ENCODE peak calls at places on chromosome 2, in four cellular contexts. M is K562, T is H1, I is HepG2. R is an unnamed sample.

GRCh38 chr2:105746177-105747080 is 1.7 kb downstream of the NCK2 start:
- DNase-seq in M (peak; percentile 33), T (no peak), I (peak; percentile 29), R (no peak)

GRCh38 chr2:12816379-12817306 is 99.9 kb downstream of the TRIB2 start:
- DNase-seq in M (no peak), T (no peak), I (no peak), R (no peak)

GRCh38 chr2:73268831-73269685 is 15.2 kb downstream of the FBXO41 start:
- DNase-seq in M (no peak), T (peak; percentile 51), I (no peak), R (peak; percentile 82)

GRCh38 chr2:108945969-108946368 is 43.1 kb downstream of the EDAR start:
- DNase-seq in M (no peak), T (no peak), I (no peak), R (no peak)

GRCh38 chr2:231241755-231242507 is 43.5 kb downstream of the ARMC9 start:
- DNase-seq in M (no peak), T (no peak), I (no peak), R (no peak)

GRCh38 chr2:46087492-46087891 is 209.7 kb upstream of the EPAS1 start:
- DNase-seq in M (no peak), T (no peak), I (no peak), R (no peak)

GRCh38 chr2:119760876-119761275 is 1.2 kb downstream of the PTPN4 start:
- DNase-seq in M (no peak), T (no peak), I (peak; percentile 22), R (no peak)

GRCh38 chr2:241195506-241196130 is 7.1 kb downstream of the ANO7 start:
- DNase-seq in M (no peak), T (no peak), I (no peak), R (no peak)

GRCh38 chr2:65656152-65656718 is 223.8 kb upstream of the SPRED2 start:
- DNase-seq in M (no peak), T (no peak), I (no peak), R (no peak)

GRCh38 chr2:62119313-62119969 is 76.5 kb upstream of the B3GNT2 start:
- DNase-seq in M (no peak), T (no peak), I (no peak), R (no peak)

GRCh38 chr2:172834881-172835280 is 99.2 kb downstream of the RAPGEF4 start:
- DNase-seq in M (no peak), T (no peak), I (no peak), R (no peak)

GRCh38 chr2:96608459-96609455 is 29.4 kb downstream of the KANSL3 start:
- DNase-seq in M (no peak), T (no peak), I (peak; percentile 40), R (peak; percentile 85)

GRCh38 chr2:9331704-9332103 is 91.6 kb downstream of the ITGB1BP1 start:
- DNase-seq in M (peak; percentile 77), T (no peak), I (no peak), R (no peak)

GRCh38 chr2:9333591-9334171 is 89.6 kb downstream of the ITGB1BP1 start:
- DNase-seq in M (peak; percentile 52), T (peak; percentile 21), I (peak; percentile 84), R (peak; percentile 70)

GRCh38 chr2:9332853-9333245 is 90.5 kb downstream of the ITGB1BP1 start:
- DNase-seq in M (no peak), T (no peak), I (no peak), R (no peak)

GRCh38 chr2:9330639-9331270 is 92.6 kb downstream of the ITGB1BP1 start:
- DNase-seq in M (no peak), T (no peak), I (no peak), R (no peak)

DNA sequence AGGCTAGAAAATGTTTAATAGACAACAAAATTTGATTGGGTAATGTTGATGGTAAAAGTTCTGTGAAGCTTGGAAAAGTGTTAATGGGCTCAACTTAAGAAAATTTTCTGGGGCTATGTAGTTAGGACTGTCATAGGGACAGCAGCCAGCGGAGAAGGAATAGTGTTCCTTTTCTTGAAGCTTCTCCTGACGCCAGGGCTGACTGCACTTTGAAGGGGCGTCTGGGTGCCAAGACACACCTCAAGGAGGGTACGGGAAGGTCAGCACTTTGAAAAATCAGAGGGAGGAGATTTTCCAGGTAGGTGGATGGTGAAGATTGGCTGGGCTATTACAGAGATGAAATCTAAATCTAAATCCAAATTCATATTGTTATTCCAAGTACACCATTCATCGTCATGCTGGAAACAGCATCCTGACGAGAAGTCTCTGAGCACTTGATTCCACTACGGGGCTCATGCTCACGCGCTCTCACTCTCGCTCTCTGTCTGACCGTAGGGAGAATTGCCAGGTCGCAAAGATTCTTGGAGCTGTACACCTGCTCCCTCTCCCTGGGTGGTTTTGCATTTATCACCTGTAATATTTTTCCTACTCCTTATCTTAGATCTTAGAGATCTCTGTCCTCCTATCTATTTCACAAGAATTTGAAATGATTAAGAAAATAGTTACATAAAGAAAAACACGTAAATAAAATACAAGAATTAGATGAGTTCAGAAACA is 91.0 kb downstream of the ITGB1BP1 start:
- DNase-seq in M (no peak), T (no peak), I (no peak), R (no peak)
- TF ChIP-seq PHF8 in M (no peak), T (no peak), I (no peak), R (no peak)

GRCh38 chr2:33337385-33337784 is 139.1 kb upstream of the RASGRP3 start:
- DNase-seq in M (no peak), T (no peak), I (no peak), R (no peak)

GRCh38 chr2:33342705-33343104 is 133.7 kb upstream of the RASGRP3 start:
- DNase-seq in M (no peak), T (no peak), I (no peak), R (no peak)

GRCh38 chr2:33343387-33343895 is 133.0 kb upstream of the RASGRP3 start:
- DNase-seq in M (no peak), T (no peak), I (no peak), R (no peak)

GRCh38 chr2:33342171-33342570 is 134.3 kb upstream of the RASGRP3 start:
- DNase-seq in M (no peak), T (no peak), I (no peak), R (no peak)

GRCh38 chr2:33340265-33340664 is 136.2 kb upstream of the RASGRP3 start:
- DNase-seq in M (no peak), T (no peak), I (no peak), R (no peak)
- TF ChIP-seq PHF8 in M (no peak), T (no peak), I (no peak), R (no peak)

GRCh38 chr2:223701761-223702160 is 99.6 kb upstream of the SCG2 start:
- DNase-seq in M (no peak), T (no peak), I (no peak), R (no peak)

GRCh38 chr2:223700221-223700620 is 98.1 kb upstream of the SCG2 start:
- DNase-seq in M (no peak), T (no peak), I (no peak), R (no peak)

GRCh38 chr2:223696719-223697118 is 94.6 kb upstream of the SCG2 start:
- DNase-seq in M (no peak), T (no peak), I (peak; percentile 41), R (peak; percentile 79)

GRCh38 chr2:223697316-223697875 is 95.2 kb upstream of the SCG2 start:
- DNase-seq in M (no peak), T (no peak), I (no peak), R (no peak)

DNA sequence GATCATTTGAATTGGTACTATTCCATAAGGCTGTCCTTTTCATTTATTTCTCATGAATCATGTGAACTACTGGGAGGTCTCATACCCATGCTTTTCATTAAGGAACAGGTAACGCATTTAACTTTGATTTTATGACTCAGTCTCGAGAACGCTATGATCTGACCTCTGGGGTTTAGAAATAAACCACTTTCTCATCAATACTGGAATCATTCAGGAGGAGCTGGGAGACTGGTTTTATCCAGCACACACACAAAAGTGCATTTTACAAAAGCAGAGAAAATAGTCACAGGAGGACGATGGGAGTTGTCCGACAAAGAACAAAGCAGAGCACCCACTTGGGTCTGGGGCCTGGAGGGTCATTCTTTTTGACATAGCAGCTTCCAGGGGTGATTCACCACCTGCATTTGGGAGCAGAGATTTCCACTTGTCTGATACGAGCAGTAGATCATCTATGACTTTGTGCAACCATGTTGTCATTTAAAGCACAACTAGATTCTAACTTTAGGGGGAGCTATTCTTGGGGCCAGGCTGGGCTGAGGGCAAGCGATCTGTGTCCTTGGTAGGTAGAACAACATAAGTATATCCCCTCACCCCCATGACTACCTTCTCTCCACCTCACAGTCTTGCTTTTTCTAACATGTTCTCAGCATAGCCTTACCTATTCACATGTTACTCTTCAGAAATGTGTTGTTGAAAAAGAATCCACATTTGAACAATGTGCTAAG is 95.9 kb upstream of the SCG2 start:
- DNase-seq in M (no peak), T (no peak), I (no peak), R (peak; percentile 42)
- TF ChIP-seq PHF8 in M (no peak), T (no peak), I (no peak), R (no peak)

DNA sequence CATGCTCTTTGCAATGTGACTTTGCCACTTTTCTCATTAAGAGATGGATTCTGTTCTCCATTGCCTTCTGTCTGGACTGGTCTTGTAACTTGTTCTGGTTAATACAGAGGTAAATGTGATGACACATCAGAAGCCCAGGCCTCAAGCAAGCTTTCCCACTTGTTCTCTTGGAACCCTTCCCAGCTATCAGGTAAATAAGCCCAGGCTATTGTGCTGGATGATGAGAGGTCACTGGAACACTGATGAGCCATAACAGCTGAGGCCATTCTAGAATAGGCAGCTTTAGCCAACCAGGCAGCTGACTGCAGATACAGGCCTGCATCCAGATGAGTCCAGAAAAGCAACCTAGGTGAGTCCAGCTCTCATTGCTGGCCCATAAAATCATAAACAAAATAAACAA is 1007.0 kb upstream of the ACVR2A start:
- DNase-seq in M (no peak), T (no peak), I (no peak), R (no peak)
- TF ChIP-seq PHF8 in M (no peak), T (no peak), I (no peak), R (no peak)

GRCh38 chr2:110948027-110948687 is 172.6 kb upstream of the BCL2L11 start:
- DNase-seq in M (no peak), T (no peak), I (no peak), R (no peak)
- TF ChIP-seq PHF8 in M (no peak), T (no peak), I (no peak), R (no peak)

GRCh38 chr2:100588071-100588786 is 25.4 kb downstream of the PDCL3 start:
- DNase-seq in M (peak; percentile 38), T (no peak), I (no peak), R (no peak)
- TF ChIP-seq PHF8 in M (no peak), T (no peak), I (no peak), R (no peak)

DNA sequence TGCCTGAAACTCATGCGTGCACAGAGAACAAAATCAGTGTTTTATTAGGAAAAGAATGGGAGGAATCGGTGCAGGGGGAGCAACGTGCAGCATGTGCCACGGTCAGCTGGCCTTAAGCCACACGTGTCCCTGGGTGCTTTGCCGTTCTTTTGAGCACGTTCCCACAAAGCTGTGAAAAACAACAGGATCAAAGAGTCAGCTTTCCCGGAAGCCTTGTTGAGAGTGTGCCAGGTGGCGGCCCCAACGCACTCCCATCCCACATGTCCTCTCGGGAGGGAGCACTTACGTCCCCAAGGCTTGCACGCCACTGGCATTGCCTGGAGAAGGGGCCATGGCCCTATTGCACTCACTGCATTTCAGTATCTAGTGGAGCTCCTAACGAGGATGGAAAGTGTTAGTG is 511.2 kb downstream of the EIPR1 start:
- DNase-seq in M (no peak), T (no peak), I (no peak), R (no peak)
- TF ChIP-seq PHF8 in M (no peak), T (no peak), I (no peak), R (no peak)

R was measured in A549.